ENCODE peak calls at places on chromosomes 11 and 22, in six cellular contexts. K is upper lobe of left lung, C is prostate gland, R is suprapubic skin, F is body of pancreas, Z is tibial nerve. T is an unnamed sample.

GRCh38 chr11:128813729-128814128 is 53.4 kb downstream of the KCNJ1 start:
- DNase-seq in K (no peak), C (no peak), R (no peak), F (no peak), Z (no peak), T (no peak)

GRCh38 chr22:43098356-43098755 is 9.2 kb upstream of the TTLL1 start:
- DNase-seq in K (no peak), C (no peak), R (no peak), F (no peak), Z (no peak), T (no peak)

GRCh38 chr11:72848846-72849466 is 34.7 kb downstream of the ATG16L2 start:
- DNase-seq in K (no peak), C (no peak), R (no peak), F (no peak), Z (no peak), T (no peak)

GRCh38 chr11:118007040-118007439 is 20.8 kb downstream of the IL10RA start:
- DNase-seq in K (no peak), C (no peak), R (no peak), F (no peak), Z (no peak), T (no peak)

GRCh38 chr11:7639643-7640025 is 33.7 kb downstream of the CYB5R2 start:
- DNase-seq in K (peak), C (no peak), R (no peak), F (peak), Z (no peak), T (peak)

GRCh38 chr11:8671242-8671641 is 11.2 kb downstream of the TRIM66 start:
- DNase-seq in K (no peak), C (no peak), R (no peak), F (peak), Z (no peak), T (peak)

GRCh38 chr11:3046190-3046589 is 11.0 kb downstream of the CARS1 start:
- DNase-seq in K (no peak), C (no peak), R (no peak), F (no peak), Z (no peak), T (no peak)

GRCh38 chr22:19357270-19358105 is 66.0 kb upstream of the CLTCL1 start:
- DNase-seq in K (no peak), C (no peak), R (no peak), F (no peak), Z (no peak), T (peak)

GRCh38 chr22:22884888-22885840 is 2.5 kb upstream of the IGLL5 start:
- DNase-seq in K (peak), C (no peak), R (peak), F (no peak), Z (no peak), T (peak)

GRCh38 chr11:64864473-64865285 is 13.7 kb downstream of the EHD1 start:
- DNase-seq in K (peak), C (peak), R (no peak), F (peak), Z (peak), T (peak)

GRCh38 chr11:84719935-84720577 is 907.1 kb downstream of the DLG2 start:
- DNase-seq in K (no peak), C (no peak), R (no peak), F (peak), Z (no peak), T (no peak)

GRCh38 chr11:73818838-73819237 is 31.2 kb downstream of the MRPL48 start:
- DNase-seq in K (no peak), C (no peak), R (no peak), F (no peak), Z (no peak), T (no peak)

GRCh38 chr22:30423959-30424380 is 1.6 kb upstream of the MTFP1 start:
- DNase-seq in K (peak), C (peak), R (peak), F (peak), Z (peak), T (peak)

GRCh38 chr22:30420401-30421178 is 5.0 kb upstream of the MTFP1 start:
- DNase-seq in K (no peak), C (no peak), R (no peak), F (no peak), Z (no peak), T (no peak)

GRCh38 chr22:30423296-30423958 is 2.1 kb upstream of the MTFP1 start:
- DNase-seq in K (no peak), C (peak), R (peak), F (no peak), Z (no peak), T (peak)

GRCh38 chr22:30422481-30423295 is 2.9 kb upstream of the MTFP1 start:
- DNase-seq in K (peak), C (peak), R (peak), F (peak), Z (peak), T (peak)

GRCh38 chr22:30421695-30422480 is 3.7 kb upstream of the MTFP1 start:
- DNase-seq in K (no peak), C (no peak), R (no peak), F (no peak), Z (no peak), T (no peak)
- TF ChIP-seq POLR2A in K (no peak), C (no peak), R (no peak), F (no peak), Z (no peak), T (no peak)

GRCh38 chr11:122337241-122338176 is 221.5 kb upstream of the BLID start:
- DNase-seq in K (no peak), C (no peak), R (no peak), F (no peak), Z (no peak), T (no peak)

GRCh38 chr11:122333476-122333875 is 217.5 kb upstream of the BLID start:
- DNase-seq in K (no peak), C (no peak), R (no peak), F (no peak), Z (no peak), T (no peak)

GRCh38 chr11:122339661-122340060 is 223.6 kb upstream of the BLID start:
- DNase-seq in K (no peak), C (no peak), R (no peak), F (no peak), Z (no peak), T (no peak)

GRCh38 chr11:122330466-122330865 is 214.5 kb upstream of the BLID start:
- DNase-seq in K (no peak), C (no peak), R (no peak), F (no peak), Z (no peak), T (no peak)

DNA sequence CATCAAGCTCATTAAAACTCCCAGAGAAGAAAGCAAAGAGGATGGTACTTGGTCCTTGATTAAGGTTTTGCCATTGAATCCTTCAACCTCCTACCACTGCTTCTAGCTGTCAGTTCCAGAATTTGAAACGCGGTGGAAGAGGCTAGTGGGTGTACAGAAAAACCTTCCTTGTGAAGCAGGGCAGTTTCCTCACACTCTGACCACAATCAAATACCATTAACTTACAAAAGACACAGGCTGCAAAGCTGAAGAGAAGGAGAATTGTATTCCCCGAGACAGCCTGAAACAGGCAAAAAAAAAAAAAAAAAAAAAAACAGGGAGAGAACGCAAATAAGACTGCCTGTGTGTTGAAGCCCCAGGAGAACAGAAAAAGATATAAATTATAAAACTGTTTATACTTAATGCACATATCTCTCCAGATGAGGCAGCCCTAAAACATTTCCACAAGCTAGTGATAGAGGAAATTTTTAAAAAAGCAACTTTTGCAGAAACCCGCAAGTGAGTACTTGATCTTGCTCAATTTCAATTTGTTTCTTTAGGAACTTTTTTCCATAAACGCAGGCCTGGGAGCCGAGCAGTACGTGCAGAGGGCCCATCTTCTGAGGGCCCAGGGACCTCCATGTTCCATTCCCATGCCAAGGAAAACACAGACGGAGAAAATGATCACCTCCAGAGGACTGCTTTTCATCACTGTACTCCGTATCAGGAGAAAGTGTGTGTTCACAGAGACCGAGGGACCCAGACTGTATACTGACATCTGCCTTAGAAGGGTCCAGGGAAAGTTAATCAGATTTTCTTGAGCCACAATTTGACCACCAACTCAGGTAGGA is 218.7 kb upstream of the BLID start:
- DNase-seq in K (no peak), C (no peak), R (no peak), F (no peak), Z (no peak), T (no peak)
- H3K4me3 ChIP-seq in K (no peak), C (no peak), R (no peak), F (no peak), Z (peak), T (no peak)

DNA sequence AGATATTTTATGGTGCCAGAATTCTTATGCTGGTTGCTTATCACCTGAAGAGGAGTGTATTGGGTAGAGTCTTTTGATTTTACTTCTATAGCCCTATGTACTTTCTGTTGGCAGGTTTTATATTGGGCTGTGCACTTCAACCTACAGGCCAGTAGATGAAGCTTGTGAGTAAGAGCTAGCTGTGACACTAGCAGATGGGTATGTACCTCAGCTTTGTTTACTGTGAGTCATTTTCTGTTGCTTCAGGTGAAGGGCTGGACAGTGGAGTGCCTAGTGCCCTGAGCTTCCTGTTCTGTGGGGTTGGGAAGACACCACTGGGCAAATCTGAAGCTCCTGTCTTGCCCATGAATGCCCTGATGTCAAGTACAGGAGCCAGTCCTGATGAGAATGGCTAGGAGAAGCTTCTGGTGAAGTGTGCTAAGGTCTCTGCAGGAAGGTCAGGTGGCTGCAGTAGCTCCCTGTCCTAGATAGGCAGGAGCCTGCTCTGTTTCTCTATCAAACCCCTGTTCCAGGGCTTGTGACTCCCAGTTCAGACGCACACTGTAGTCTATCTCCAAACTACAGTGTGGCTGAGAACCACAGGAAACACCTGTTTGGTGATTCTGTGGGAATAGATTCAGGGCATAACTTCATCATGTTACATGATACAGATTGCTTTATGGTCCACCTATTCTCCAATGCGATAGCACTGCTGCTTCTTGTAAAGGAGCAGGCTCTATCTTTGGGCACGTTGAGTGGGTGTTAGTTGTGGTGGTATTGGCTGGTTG is 755.7 kb downstream of the KCNA4 start:
- DNase-seq in K (no peak), C (no peak), R (no peak), F (no peak), Z (no peak), T (no peak)
- TF ChIP-seq CTCF in K (no peak), C (no peak), R (no peak), F (no peak), Z (no peak), T (no peak)

GRCh38 chr11:114159320-114159719 is 99.8 kb downstream of the ZBTB16 start:
- DNase-seq in K (no peak), C (no peak), R (no peak), F (no peak), Z (peak), T (no peak)

GRCh38 chr11:114160884-114161283 is 101.4 kb downstream of the ZBTB16 start:
- DNase-seq in K (no peak), C (no peak), R (no peak), F (no peak), Z (no peak), T (no peak)

GRCh38 chr11:114158886-114159285 is 99.4 kb downstream of the ZBTB16 start:
- DNase-seq in K (no peak), C (no peak), R (no peak), F (peak), Z (peak), T (no peak)

GRCh38 chr11:114161486-114162250 is 102.2 kb downstream of the ZBTB16 start:
- DNase-seq in K (no peak), C (no peak), R (no peak), F (no peak), Z (no peak), T (no peak)

GRCh38 chr11:114159802-114160588 is 100.5 kb downstream of the ZBTB16 start:
- DNase-seq in K (peak), C (peak), R (peak), F (peak), Z (peak), T (peak)
- TF ChIP-seq POLR2A in K (peak), C (peak), R (peak), F (peak), Z (peak), T (no peak)

DNA sequence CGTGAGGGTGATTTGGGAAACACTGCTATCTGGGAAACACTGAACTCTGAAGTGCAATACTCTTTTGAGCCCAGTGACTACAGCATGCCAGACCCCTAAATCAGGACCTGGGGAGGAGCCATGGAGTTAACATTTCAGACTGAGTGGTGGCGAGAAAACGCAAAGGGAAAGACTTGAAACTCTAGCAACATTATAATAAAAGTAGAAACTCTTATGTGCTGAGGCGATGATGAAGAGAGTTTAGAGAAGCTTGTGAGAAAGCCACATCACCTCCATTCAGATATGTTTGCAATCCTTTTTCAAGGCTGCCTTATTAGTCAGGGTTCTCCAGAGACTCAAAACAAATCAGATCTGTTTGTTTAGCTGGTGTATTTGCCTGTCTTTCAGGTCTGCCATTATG is 1.9 kb downstream of the FEN1 start:
- DNase-seq in K (no peak), C (no peak), R (no peak), F (no peak), Z (no peak), T (no peak)
- H3K4me3 ChIP-seq in K (no peak), C (no peak), R (no peak), F (no peak), Z (no peak), T (no peak)

DNA sequence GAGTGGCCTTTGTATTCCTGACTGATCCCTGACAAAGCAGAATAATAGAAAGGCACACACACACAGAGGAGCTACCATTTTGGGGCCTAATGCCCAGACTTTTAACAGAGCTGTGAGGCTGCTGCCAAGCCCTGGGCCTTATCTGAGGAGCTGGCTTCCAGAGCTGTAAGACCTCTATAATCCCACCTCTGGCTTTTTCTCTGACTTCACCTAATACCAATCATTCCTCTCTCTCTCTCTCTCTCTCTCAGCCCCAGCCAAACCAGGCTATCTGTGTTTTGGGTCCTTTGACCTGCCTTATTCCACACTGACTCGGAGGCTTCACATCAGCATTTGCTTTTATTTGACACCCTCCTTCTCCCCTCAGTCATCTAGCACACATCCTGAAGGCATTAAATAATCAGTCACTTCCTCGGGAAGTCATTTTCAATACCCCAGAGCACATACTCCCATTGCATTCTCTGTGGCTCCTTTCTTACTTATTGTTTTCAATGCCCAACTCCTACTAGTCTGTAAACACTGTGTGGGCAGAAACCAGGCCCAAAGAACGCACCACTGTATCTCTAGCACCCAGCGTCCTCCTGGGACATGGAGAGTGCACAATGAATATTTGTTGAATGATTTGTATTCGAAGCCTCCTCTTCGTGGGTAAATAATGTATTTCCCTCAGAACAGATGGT is 21.2 kb upstream of the TRIM44 start:
- DNase-seq in K (no peak), C (no peak), R (no peak), F (no peak), Z (no peak), T (no peak)
- TF ChIP-seq CTCF in K (no peak), C (no peak), R (no peak), F (no peak), Z (no peak), T (no peak)

GRCh38 chr11:78210000-78210608 is 21.4 kb downstream of the USP35 start:
- DNase-seq in K (no peak), C (no peak), R (no peak), F (no peak), Z (no peak), T (no peak)
- TF ChIP-seq POLR2A in K (no peak), C (no peak), R (no peak), F (no peak), Z (no peak), T (no peak)

DNA sequence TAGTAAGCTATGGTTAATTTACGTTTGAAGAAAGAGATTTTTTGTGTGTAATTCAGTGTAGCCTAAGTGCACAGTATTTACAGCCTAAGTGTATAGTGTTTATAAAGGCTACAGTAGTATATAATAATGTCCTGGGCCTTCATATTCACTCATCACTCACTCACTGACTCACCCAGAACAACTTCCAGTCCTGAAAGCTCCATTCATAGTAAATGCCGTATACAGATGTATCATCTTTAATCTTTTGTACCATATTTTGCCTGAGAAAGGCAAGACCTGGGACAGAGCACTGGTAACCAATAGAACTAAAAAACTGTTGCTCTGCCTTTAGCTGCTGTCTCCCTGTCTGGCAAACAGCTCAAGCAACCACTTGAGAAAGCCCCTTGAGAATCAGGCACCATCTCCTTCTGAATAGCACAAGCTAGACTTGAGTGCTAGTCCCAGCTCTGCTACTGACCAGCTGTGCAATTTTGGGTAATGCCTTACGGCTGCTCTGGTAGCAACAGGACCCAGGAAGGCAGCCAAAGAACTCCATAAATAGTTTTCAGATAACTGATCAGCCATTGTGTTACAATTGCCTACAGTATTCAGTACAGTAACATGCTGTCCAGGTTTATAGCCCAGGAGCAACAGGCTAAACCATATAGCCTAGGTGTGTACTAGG is 131.3 kb downstream of the KCNC1 start:
- DNase-seq in K (no peak), C (no peak), R (no peak), F (no peak), Z (no peak), T (no peak)
- H3K4me3 ChIP-seq in K (no peak), C (no peak), R (no peak), F (no peak), Z (no peak), T (no peak)